ENCODE peak calls at places on chromosomes 4 and X, in four cellular contexts. One of them, this sample, is unnamed.

GRCh38 chr4:156169011-156169410 is 215.3 kb upstream of the CTSO start:
- DNase-seq in fibroblast of the aortic adventitia: peak; percentile 94
- DNase-seq in astrocyte of the spinal cord: peak; percentile 91
- DNase-seq in BJ: peak; percentile 58
- DNase-seq in this sample: peak; percentile 73

GRCh38 chrX:65607070-65607742 is 60.2 kb upstream of the MSN start:
- DNase-seq in fibroblast of the aortic adventitia: peak; percentile 6
- DNase-seq in astrocyte of the spinal cord: peak; percentile 24
- DNase-seq in BJ: no peak
- DNase-seq in this sample: peak; percentile 76

GRCh38 chrX:153441296-153441695 is 4.6 kb downstream of the TREX2 start:
- DNase-seq in fibroblast of the aortic adventitia: no peak
- DNase-seq in astrocyte of the spinal cord: no peak
- DNase-seq in BJ: no peak
- DNase-seq in this sample: peak; percentile 64

GRCh38 chr4:8504279-8505007 is 63.9 kb downstream of the TRMT44 start:
- DNase-seq in fibroblast of the aortic adventitia: no peak
- DNase-seq in astrocyte of the spinal cord: no peak
- DNase-seq in BJ: no peak
- DNase-seq in this sample: no peak

GRCh38 chr4:8537041-8537461 is 43.1 kb upstream of the GPR78 start:
- DNase-seq in fibroblast of the aortic adventitia: peak; percentile 92
- DNase-seq in astrocyte of the spinal cord: peak; percentile 81
- DNase-seq in BJ: no peak
- DNase-seq in this sample: peak; percentile 80

GRCh38 chr4:3316146-3316545 is 23.3 kb downstream of the RGS12 start:
- DNase-seq in fibroblast of the aortic adventitia: no peak
- DNase-seq in astrocyte of the spinal cord: no peak
- DNase-seq in BJ: no peak
- DNase-seq in this sample: no peak

GRCh38 chr4:114466299-114466698 is 132.3 kb upstream of the UGT8 start:
- DNase-seq in fibroblast of the aortic adventitia: no peak
- DNase-seq in astrocyte of the spinal cord: no peak
- DNase-seq in BJ: no peak
- DNase-seq in this sample: no peak

GRCh38 chr4:8940792-8941491 is 69.3 kb upstream of the HMX1 start:
- DNase-seq in fibroblast of the aortic adventitia: no peak
- DNase-seq in astrocyte of the spinal cord: no peak
- DNase-seq in BJ: no peak
- DNase-seq in this sample: no peak

GRCh38 chrX:8981742-8982141 is 52.2 kb downstream of the FAM9B start:
- DNase-seq in fibroblast of the aortic adventitia: no peak
- DNase-seq in astrocyte of the spinal cord: no peak
- DNase-seq in BJ: no peak
- DNase-seq in this sample: no peak

DNA sequence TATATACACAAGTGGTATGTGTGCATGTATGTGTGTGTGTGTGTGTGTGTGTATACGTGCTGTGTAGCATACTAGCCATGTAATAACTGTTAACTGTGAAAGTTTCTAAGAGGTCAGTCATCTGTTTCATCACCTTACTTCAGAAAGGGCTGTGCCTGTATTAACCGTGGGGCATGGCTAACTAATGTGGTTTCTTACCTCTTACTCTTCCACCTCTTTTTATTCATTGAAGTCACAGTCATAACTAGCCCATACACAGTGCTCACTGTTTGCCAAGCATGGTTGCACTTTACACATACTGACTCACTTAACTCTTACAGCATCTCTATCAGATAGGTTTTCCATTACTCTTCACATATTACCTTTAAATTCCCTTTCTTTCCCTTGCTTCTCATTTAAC is 23.7 kb upstream of the LRAT start:
- DNase-seq in fibroblast of the aortic adventitia: no peak
- DNase-seq in astrocyte of the spinal cord: no peak
- DNase-seq in BJ: no peak
- DNase-seq in this sample: peak; percentile 96
- TF ChIP-seq CTCF in fibroblast of the aortic adventitia: no peak
- TF ChIP-seq CTCF in astrocyte of the spinal cord: no peak
- TF ChIP-seq CTCF in BJ: no peak
- TF ChIP-seq CTCF in this sample: no peak

GRCh38 chr4:186724048-186724860 is 598 bp upstream of the FAT1 start:
- DNase-seq in fibroblast of the aortic adventitia: peak; percentile 74
- DNase-seq in astrocyte of the spinal cord: peak; percentile 56
- DNase-seq in BJ: no peak
- DNase-seq in this sample: peak; percentile 29

GRCh38 chr4:186724861-186725419 is 1.3 kb upstream of the FAT1 start:
- DNase-seq in fibroblast of the aortic adventitia: peak; percentile 31
- DNase-seq in astrocyte of the spinal cord: peak; percentile 65
- DNase-seq in BJ: no peak
- DNase-seq in this sample: peak; percentile 38

GRCh38 chr4:186719925-186720694 is 3.5 kb downstream of the FAT1 start:
- DNase-seq in fibroblast of the aortic adventitia: peak; percentile 64
- DNase-seq in astrocyte of the spinal cord: peak; percentile 53
- DNase-seq in BJ: no peak
- DNase-seq in this sample: peak; percentile 69

GRCh38 chr4:186723207-186724047 is at the start of gene FAT1:
- DNase-seq in fibroblast of the aortic adventitia: peak; percentile 80
- DNase-seq in astrocyte of the spinal cord: peak; percentile 84
- DNase-seq in BJ: no peak
- DNase-seq in this sample: peak; percentile 75

DNA sequence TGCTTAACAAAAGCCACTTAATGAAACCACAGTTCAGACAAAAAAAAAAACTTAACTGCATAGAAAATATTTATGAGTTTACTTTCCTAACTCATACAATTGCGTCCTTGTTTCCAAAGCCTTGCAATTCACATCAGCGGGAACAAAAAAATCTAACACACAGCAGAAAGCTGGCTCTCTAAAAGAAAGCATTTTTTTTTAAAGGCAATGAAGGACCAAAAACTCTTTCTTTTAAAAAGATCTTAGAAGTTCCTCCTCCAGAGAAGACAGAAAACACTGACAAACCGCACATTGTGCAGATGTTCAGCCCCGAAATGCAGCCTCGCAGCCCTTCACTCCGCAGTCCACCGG is 825 bp downstream of the FAT1 start:
- DNase-seq in fibroblast of the aortic adventitia: peak; percentile 52
- DNase-seq in astrocyte of the spinal cord: peak; percentile 54
- DNase-seq in BJ: no peak
- DNase-seq in this sample: no peak
- H3K4me3 ChIP-seq in fibroblast of the aortic adventitia: peak overlapping the region; percentile 83
- H3K4me3 ChIP-seq in astrocyte of the spinal cord: peak overlapping the region; percentile 96
- H3K4me3 ChIP-seq in BJ: peak overlapping the region; percentile 83
- H3K4me3 ChIP-seq in this sample: peak overlapping the region; percentile 75

GRCh38 chr4:186201535-186202230 is 10.3 kb downstream of the CYP4V2 start:
- DNase-seq in fibroblast of the aortic adventitia: peak; percentile 31
- DNase-seq in astrocyte of the spinal cord: no peak
- DNase-seq in BJ: no peak
- DNase-seq in this sample: peak; percentile 65
- TF ChIP-seq CTCF in fibroblast of the aortic adventitia: peak; percentile 71
- TF ChIP-seq CTCF in astrocyte of the spinal cord: peak; percentile 55
- TF ChIP-seq CTCF in BJ: peak; percentile 79
- TF ChIP-seq CTCF in this sample: peak; percentile 85

DNA sequence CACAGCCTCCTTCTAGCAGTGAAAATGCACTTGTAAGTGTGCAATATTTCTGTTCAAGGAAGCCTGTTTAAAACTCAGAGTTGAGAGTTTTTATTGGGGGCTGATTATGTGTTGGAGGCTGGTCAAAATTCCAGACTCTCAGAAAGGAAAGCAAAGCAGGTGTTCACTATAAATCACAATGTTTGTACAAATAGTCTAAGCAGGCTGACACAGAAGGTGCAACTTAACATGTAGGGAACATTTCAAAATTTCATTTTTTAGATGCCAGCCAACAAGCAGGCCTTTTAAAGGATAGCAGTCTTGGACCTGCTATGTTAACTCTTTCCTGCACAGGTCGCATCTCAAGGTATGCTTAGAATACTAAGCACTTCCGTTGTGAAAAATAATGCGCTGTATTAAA is 112.3 kb upstream of the IL13RA1 start:
- DNase-seq in fibroblast of the aortic adventitia: no peak
- DNase-seq in astrocyte of the spinal cord: no peak
- DNase-seq in BJ: no peak
- DNase-seq in this sample: no peak
- H3K4me3 ChIP-seq in fibroblast of the aortic adventitia: no peak overlapping the region
- H3K4me3 ChIP-seq in astrocyte of the spinal cord: no peak overlapping the region
- H3K4me3 ChIP-seq in BJ: no peak overlapping the region
- H3K4me3 ChIP-seq in this sample: no peak overlapping the region

GRCh38 chr4:5753366-5753765 is 42.4 kb downstream of the EVC start:
- DNase-seq in fibroblast of the aortic adventitia: no peak
- DNase-seq in astrocyte of the spinal cord: no peak
- DNase-seq in BJ: no peak
- DNase-seq in this sample: no peak
- TF ChIP-seq CTCF in fibroblast of the aortic adventitia: no peak
- TF ChIP-seq CTCF in astrocyte of the spinal cord: no peak
- TF ChIP-seq CTCF in BJ: no peak
- TF ChIP-seq CTCF in this sample: no peak

DNA sequence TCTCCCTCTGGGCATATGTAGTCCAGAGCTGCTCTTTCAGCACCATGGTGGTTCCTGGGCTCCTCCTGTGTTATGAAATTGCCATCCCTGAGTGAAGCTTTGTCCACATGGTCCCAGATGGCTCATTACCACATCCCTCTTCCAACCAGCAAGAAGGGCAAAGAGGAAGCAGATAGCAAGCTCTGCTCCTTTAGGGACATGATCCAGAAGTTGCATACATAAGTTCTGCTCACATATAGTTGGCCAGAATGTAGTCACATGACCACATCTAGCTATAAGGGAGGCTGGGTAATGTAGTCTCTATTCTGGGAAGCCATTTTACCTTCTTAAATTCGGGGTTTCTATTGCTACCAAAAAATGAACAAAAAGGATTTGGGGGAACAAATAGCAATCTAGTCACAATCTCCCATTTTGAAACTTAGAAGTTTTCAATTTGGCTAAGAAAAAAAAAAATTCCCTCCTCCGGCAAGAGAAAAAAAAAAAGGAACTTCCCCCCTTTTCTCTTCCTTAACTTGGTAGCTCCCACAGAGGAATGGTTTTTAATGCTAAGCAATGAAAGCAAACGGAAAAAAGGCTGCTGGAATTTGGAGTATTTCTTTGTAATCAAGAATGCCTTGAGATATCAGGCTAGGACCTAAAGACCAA is 88.2 kb upstream of the USP9X start:
- DNase-seq in fibroblast of the aortic adventitia: peak; percentile 86
- DNase-seq in astrocyte of the spinal cord: peak; percentile 84
- DNase-seq in BJ: no peak
- DNase-seq in this sample: peak; percentile 70
- H3K4me3 ChIP-seq in fibroblast of the aortic adventitia: no peak overlapping the region
- H3K4me3 ChIP-seq in astrocyte of the spinal cord: peak overlapping the region; percentile 0
- H3K4me3 ChIP-seq in BJ: no peak overlapping the region
- H3K4me3 ChIP-seq in this sample: peak overlapping the region; percentile 20

GRCh38 chr4:14289708-14290107 is 662.2 kb upstream of the BOD1L1 start:
- DNase-seq in fibroblast of the aortic adventitia: peak; percentile 47
- DNase-seq in astrocyte of the spinal cord: peak; percentile 41
- DNase-seq in BJ: no peak
- DNase-seq in this sample: peak; percentile 77

GRCh38 chr4:14280567-14280966 is 653.0 kb upstream of the BOD1L1 start:
- DNase-seq in fibroblast of the aortic adventitia: no peak
- DNase-seq in astrocyte of the spinal cord: no peak
- DNase-seq in BJ: no peak
- DNase-seq in this sample: no peak

GRCh38 chr4:14284578-14284977 is 657.1 kb upstream of the BOD1L1 start:
- DNase-seq in fibroblast of the aortic adventitia: no peak
- DNase-seq in astrocyte of the spinal cord: no peak
- DNase-seq in BJ: no peak
- DNase-seq in this sample: no peak
- TF ChIP-seq CTCF in fibroblast of the aortic adventitia: no peak
- TF ChIP-seq CTCF in astrocyte of the spinal cord: no peak
- TF ChIP-seq CTCF in BJ: no peak
- TF ChIP-seq CTCF in this sample: no peak

GRCh38 chr4:37243061-37243460 is 1.5 kb upstream of the NWD2 start:
- DNase-seq in fibroblast of the aortic adventitia: no peak
- DNase-seq in astrocyte of the spinal cord: no peak
- DNase-seq in BJ: no peak
- DNase-seq in this sample: no peak

GRCh38 chr4:37246891-37247290 is 2.3 kb downstream of the NWD2 start:
- DNase-seq in fibroblast of the aortic adventitia: no peak
- DNase-seq in astrocyte of the spinal cord: no peak
- DNase-seq in BJ: no peak
- DNase-seq in this sample: no peak

GRCh38 chr4:37245391-37245954 is 930 bp downstream of the NWD2 start:
- DNase-seq in fibroblast of the aortic adventitia: no peak
- DNase-seq in astrocyte of the spinal cord: peak; percentile 5
- DNase-seq in BJ: no peak
- DNase-seq in this sample: no peak

GRCh38 chr4:37243722-37244582 is 591 bp upstream of the NWD2 start:
- DNase-seq in fibroblast of the aortic adventitia: no peak
- DNase-seq in astrocyte of the spinal cord: peak; percentile 4
- DNase-seq in BJ: no peak
- DNase-seq in this sample: no peak

GRCh38 chr4:37244583-37245390 is at the start of gene NWD2:
- DNase-seq in fibroblast of the aortic adventitia: no peak
- DNase-seq in astrocyte of the spinal cord: peak; percentile 4
- DNase-seq in BJ: no peak
- DNase-seq in this sample: peak; percentile 30
- H3K4me3 ChIP-seq in fibroblast of the aortic adventitia: no peak within 1 kb of the TSS
- H3K4me3 ChIP-seq in astrocyte of the spinal cord: no peak within 1 kb of the TSS
- H3K4me3 ChIP-seq in BJ: no peak within 1 kb of the TSS
- H3K4me3 ChIP-seq in this sample: no peak within 1 kb of the TSS

GRCh38 chr4:23269583-23269982 is 576.8 kb downstream of the GBA3 start:
- DNase-seq in fibroblast of the aortic adventitia: no peak
- DNase-seq in astrocyte of the spinal cord: no peak
- DNase-seq in BJ: no peak
- DNase-seq in this sample: peak; percentile 16

GRCh38 chr4:23268072-23268771 is 575.5 kb downstream of the GBA3 start:
- DNase-seq in fibroblast of the aortic adventitia: no peak
- DNase-seq in astrocyte of the spinal cord: no peak
- DNase-seq in BJ: no peak
- DNase-seq in this sample: no peak

GRCh38 chr4:23260510-23260909 is 567.8 kb downstream of the GBA3 start:
- DNase-seq in fibroblast of the aortic adventitia: no peak
- DNase-seq in astrocyte of the spinal cord: no peak
- DNase-seq in BJ: no peak
- DNase-seq in this sample: no peak

GRCh38 chr4:23266401-23266800 is 573.7 kb downstream of the GBA3 start:
- DNase-seq in fibroblast of the aortic adventitia: no peak
- DNase-seq in astrocyte of the spinal cord: no peak
- DNase-seq in BJ: no peak
- DNase-seq in this sample: no peak
- TF ChIP-seq CTCF in fibroblast of the aortic adventitia: no peak
- TF ChIP-seq CTCF in astrocyte of the spinal cord: no peak
- TF ChIP-seq CTCF in BJ: no peak
- TF ChIP-seq CTCF in this sample: no peak

GRCh38 chrX:135522878-135523693 is 2.6 kb downstream of the INTS6L start:
- DNase-seq in fibroblast of the aortic adventitia: peak; percentile 2
- DNase-seq in astrocyte of the spinal cord: peak; percentile 5
- DNase-seq in BJ: no peak
- DNase-seq in this sample: no peak
- H3K4me3 ChIP-seq in fibroblast of the aortic adventitia: no peak overlapping the region
- H3K4me3 ChIP-seq in astrocyte of the spinal cord: no peak overlapping the region
- H3K4me3 ChIP-seq in BJ: no peak overlapping the region
- H3K4me3 ChIP-seq in this sample: no peak overlapping the region

This sample was measured in epithelial cell of esophagus.